ENCODE peak calls at places on chromosomes 5 and 9, in seven cellular contexts. R, S, F, C, V, T and Y are unnamed samples.

GRCh38 chr9:88258587-88258986 is 120.3 kb upstream of the SPATA31C2 start:
- DNase-seq in C (no peak), F (no peak), R (no peak), T (no peak), V (no peak), S (no peak), Y (no peak)

GRCh38 chr9:33287087-33287490 is 3.2 kb upstream of the NFX1 start:
- DNase-seq in F (no peak), V (peak), T (peak), R (peak), S (peak), C (no peak), Y (peak)

GRCh38 chr9:26131891-26132290 is 453.6 kb upstream of the TUSC1 start:
- DNase-seq in V (peak), S (no peak), T (no peak), R (no peak), F (no peak), C (no peak), Y (no peak)

GRCh38 chr9:97386265-97386633 is 25.6 kb upstream of the TDRD7 start:
- DNase-seq in S (no peak), C (no peak), V (no peak), R (no peak), F (no peak), T (no peak), Y (no peak)

GRCh38 chr9:127562841-127563523 is 49.1 kb upstream of the STXBP1 start:
- DNase-seq in T (peak), F (no peak), S (no peak), V (no peak), R (no peak), C (no peak), Y (peak)

GRCh38 chr5:5584751-5585150 is 162.3 kb downstream of the ICE1 start:
- DNase-seq in S (no peak), F (no peak), R (no peak), V (no peak), C (no peak), T (no peak), Y (no peak)

GRCh38 chr9:129954868-129955550 is 88.0 kb downstream of the FNBP1 start:
- DNase-seq in F (no peak), R (no peak), V (no peak), T (no peak), C (no peak), S (no peak), Y (no peak)

GRCh38 chr9:110440161-110440560 is 102.5 kb upstream of the TXNDC8 start:
- DNase-seq in V (no peak), F (no peak), C (no peak), R (no peak), T (no peak), S (no peak), Y (no peak)

GRCh38 chr9:3507395-3508077 is 18.3 kb downstream of the RFX3 start:
- DNase-seq in C (no peak), F (no peak), V (no peak), R (peak), S (no peak), T (no peak), Y (no peak)

GRCh38 chr5:135135530-135136201 is 101.6 kb upstream of the PITX1 start:
- DNase-seq in T (no peak), S (no peak), V (no peak), C (no peak), R (no peak), F (no peak), Y (no peak)

GRCh38 chr5:58925627-58926545 is 343.0 kb downstream of the RAB3C start:
- DNase-seq in S (no peak), T (no peak), R (no peak), V (peak), F (no peak), C (no peak), Y (no peak)

GRCh38 chr9:126719677-126720435 is 85.0 kb upstream of the ZBTB43 start:
- DNase-seq in S (peak), V (peak), T (peak), R (peak), F (peak), C (no peak), Y (peak)

GRCh38 chr5:159951387-159951786 is 35.1 kb downstream of the ADRA1B start:
- DNase-seq in V (no peak), C (no peak), F (no peak), R (no peak), S (no peak), T (peak), Y (no peak)

GRCh38 chr5:143405063-143405746 is 1.7 kb upstream of the NR3C1 start:
- DNase-seq in S (peak), V (peak), C (peak), R (peak), T (peak), F (peak), Y (peak)

GRCh38 chr5:43772601-43773031 is 169.6 kb downstream of the NNT start:
- DNase-seq in R (no peak), F (no peak), S (no peak), T (peak), V (no peak), C (no peak), Y (peak)

GRCh38 chr5:60677831-60678664 is 21.9 kb downstream of the DEPDC1B start:
- DNase-seq in R (peak), C (no peak), V (peak), T (peak), S (no peak), F (no peak), Y (peak)

GRCh38 chr9:136326061-136326776 is 1.1 kb upstream of the GPSM1 start:
- DNase-seq in V (peak), T (no peak), C (no peak), S (no peak), F (no peak), R (no peak), Y (peak)

GRCh38 chr9:120348951-120349429 is 231.0 kb downstream of the CDK5RAP2 start:
- DNase-seq in V (peak), S (peak), C (peak), F (no peak), R (peak), T (peak), Y (peak)

GRCh38 chr5:169837686-169838085 is 142.6 kb downstream of the INSYN2B start:
- DNase-seq in C (no peak), F (no peak), S (no peak), R (no peak), T (no peak), V (no peak), Y (no peak)

GRCh38 chr9:36961568-36962360 is 72.3 kb downstream of the PAX5 start:
- DNase-seq in S (no peak), C (no peak), F (no peak), R (no peak), T (no peak), V (no peak), Y (no peak)

GRCh38 chr9:136995370-136995769 is 998 bp downstream of the CLIC3 start:
- DNase-seq in S (no peak), T (no peak), R (no peak), V (no peak), C (no peak), F (no peak), Y (no peak)